ENCODE peak calls at places on chromosomes 6 and 20, in five cellular contexts. B is endodermal cell; N is psoas muscle; O is CD8-positive, alpha-beta T cell; E is RWPE1. R is an unnamed sample.
A peak's percentile ranks its signal among the peaks of the same experiment; 100 is the strongest.

GRCh38 chr6:6751615-6752014 is 163.1 kb downstream of the LY86 start:
- DNase-seq in E (no peak), B (no peak), O (no peak), N (no peak), R (no peak)

GRCh38 chr20:59004763-59005522 is 2.1 kb downstream of the CTSZ start:
- DNase-seq in O (peak; percentile 61), B (peak; percentile 29), E (no peak), N (peak; percentile 73), R (peak; percentile 38)

GRCh38 chr6:28371706-28372451 is 22.1 kb downstream of the ZKSCAN3 start:
- DNase-seq in N (no peak), O (no peak), B (no peak), E (no peak), R (no peak)

GRCh38 chr20:37526238-37526838 is 1.3 kb downstream of the BLCAP start:
- DNase-seq in N (no peak), O (no peak), B (peak; percentile 94), E (peak; percentile 100), R (peak; percentile 19)

GRCh38 chr6:7787137-7787575 is 61.3 kb downstream of the BMP6 start:
- DNase-seq in N (no peak), O (no peak), B (no peak), E (peak; percentile 32), R (no peak)

GRCh38 chr20:63280371-63280770 is 7.8 kb downstream of the ARFGAP1 start:
- DNase-seq in E (no peak), B (no peak), O (no peak), N (no peak), R (no peak)

GRCh38 chr20:57727863-57728262 is 18.0 kb upstream of the PMEPA1 start:
- DNase-seq in E (no peak), O (no peak), B (no peak), N (peak; percentile 4), R (no peak)

GRCh38 chr6:111461860-111462259 is 21.2 kb downstream of the REV3L start:
- DNase-seq in O (no peak), E (no peak), N (no peak), B (no peak), R (no peak)

GRCh38 chr20:7775072-7775471 is 165.2 kb downstream of the HAO1 start:
- DNase-seq in N (no peak), E (no peak), B (no peak), O (no peak), R (no peak)

GRCh38 chr6:144590540-144590939 is 305.4 kb downstream of the UTRN start:
- DNase-seq in B (no peak), E (no peak), O (no peak), N (no peak), R (no peak)

GRCh38 chr20:18524646-18525045 is 16.9 kb downstream of the SEC23B start:
- DNase-seq in N (no peak), E (peak; percentile 44), B (no peak), O (no peak), R (no peak)

GRCh38 chr6:43517503-43518357 is 841 bp downstream of the POLR1C start:
- DNase-seq in E (no peak), B (no peak), O (no peak), N (no peak), R (no peak)

GRCh38 chr6:52089758-52090348 is 2.4 kb upstream of the PKHD1 start:
- DNase-seq in B (no peak), N (no peak), O (peak; percentile 10), E (peak; percentile 70), R (no peak)

GRCh38 chr6:17714879-17715860 is 8.4 kb upstream of the NUP153 start:
- DNase-seq in O (no peak), B (peak; percentile 45), E (peak; percentile 88), N (no peak), R (no peak)

GRCh38 chr6:155014715-155015300 is 19.7 kb downstream of the TIAM2 start:
- DNase-seq in N (no peak), O (no peak), B (no peak), E (no peak), R (no peak)

GRCh38 chr20:16263582-16263981 is 309.7 kb downstream of the KIF16B start:
- DNase-seq in N (no peak), B (no peak), E (no peak), O (no peak), R (no peak)

GRCh38 chr6:112037783-112038216 is 16.1 kb upstream of the CCN6 start:
- DNase-seq in O (peak; percentile 37), B (no peak), E (peak; percentile 67), N (peak; percentile 90), R (no peak)

GRCh38 chr6:85465762-85466161 is 15.9 kb downstream of the NT5E start:
- DNase-seq in N (no peak), B (no peak), E (no peak), O (no peak), R (no peak)

DNA sequence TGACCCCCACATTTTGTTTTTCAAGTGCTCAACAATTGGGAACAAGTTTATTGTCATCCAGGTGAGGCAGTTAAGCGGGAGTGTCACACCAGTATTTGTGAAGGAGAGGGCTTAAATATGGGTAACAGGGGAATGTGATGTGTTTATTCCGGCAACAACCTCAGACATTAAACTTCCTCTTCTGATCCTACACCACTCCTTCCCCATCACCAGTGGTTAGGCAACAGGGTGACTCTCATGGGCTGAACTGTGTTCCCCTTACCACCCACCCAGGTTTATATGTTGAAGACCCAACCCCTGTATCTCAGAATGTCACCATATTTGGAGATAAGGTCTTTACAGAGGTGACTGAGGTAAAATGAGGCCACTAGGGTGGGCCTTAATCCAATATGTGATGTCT is 52.1 kb upstream of the RNF182 start:
- DNase-seq in E (no peak), B (no peak), N (no peak), O (no peak), R (no peak)
- H3K27ac ChIP-seq in E (no peak overlapping the region), B (no peak overlapping the region), N (no peak overlapping the region), O (no peak overlapping the region), R (no peak overlapping the region)

GRCh38 chr6:2738373-2738979 is 12.2 kb downstream of the MYLK4 start:
- DNase-seq in N (no peak), E (peak; percentile 35), O (peak; percentile 61), B (peak; percentile 89), R (peak; percentile 42)
- TF ChIP-seq CTCF in N (peak; percentile 76), E (peak; percentile 76), O (peak; percentile 70), B (peak; percentile 89), R (peak; percentile 65)

GRCh38 chr6:11183761-11184362 is 48.6 kb downstream of the NEDD9 start:
- DNase-seq in B (no peak), N (no peak), O (no peak), E (no peak), R (no peak)

GRCh38 chr6:11179088-11179977 is 53.1 kb downstream of the NEDD9 start:
- DNase-seq in E (no peak), O (no peak), B (peak; percentile 64), N (no peak), R (no peak)

GRCh38 chr6:11185204-11185842 is 47.1 kb downstream of the NEDD9 start:
- DNase-seq in B (peak; percentile 30), N (no peak), E (no peak), O (no peak), R (no peak)

GRCh38 chr6:11179978-11180303 is 52.5 kb downstream of the NEDD9 start:
- DNase-seq in B (no peak), E (no peak), O (no peak), N (no peak), R (no peak)

GRCh38 chr6:11181478-11182136 is 50.9 kb downstream of the NEDD9 start:
- DNase-seq in O (no peak), B (no peak), E (no peak), N (no peak), R (no peak)
- H3K27ac ChIP-seq in O (no peak overlapping the region), B (no peak overlapping the region), E (no peak overlapping the region), N (no peak overlapping the region), R (no peak overlapping the region)

DNA sequence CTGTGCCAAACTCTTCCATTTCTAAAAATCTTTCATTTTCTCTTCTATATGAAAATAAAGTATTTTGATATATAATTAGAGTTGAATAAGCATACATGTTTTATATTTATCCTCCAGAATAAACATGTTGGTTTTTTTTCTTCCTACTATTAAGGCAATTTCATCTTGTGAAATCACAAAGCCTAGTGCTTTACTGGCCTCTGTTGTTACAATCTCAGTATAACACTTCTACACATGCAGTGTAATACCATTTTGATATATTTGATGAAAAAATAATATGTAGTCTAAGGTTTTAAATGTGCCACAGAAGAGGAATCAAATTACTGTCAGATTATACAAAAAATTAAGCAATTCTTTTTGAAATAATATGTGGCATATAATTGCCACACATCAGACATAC is 225.3 kb upstream of the MANEA start:
- DNase-seq in B (no peak), N (no peak), O (no peak), E (no peak), R (no peak)
- TF ChIP-seq CTCF in B (peak; percentile 54), N (no peak), O (no peak), E (no peak), R (no peak)

DNA sequence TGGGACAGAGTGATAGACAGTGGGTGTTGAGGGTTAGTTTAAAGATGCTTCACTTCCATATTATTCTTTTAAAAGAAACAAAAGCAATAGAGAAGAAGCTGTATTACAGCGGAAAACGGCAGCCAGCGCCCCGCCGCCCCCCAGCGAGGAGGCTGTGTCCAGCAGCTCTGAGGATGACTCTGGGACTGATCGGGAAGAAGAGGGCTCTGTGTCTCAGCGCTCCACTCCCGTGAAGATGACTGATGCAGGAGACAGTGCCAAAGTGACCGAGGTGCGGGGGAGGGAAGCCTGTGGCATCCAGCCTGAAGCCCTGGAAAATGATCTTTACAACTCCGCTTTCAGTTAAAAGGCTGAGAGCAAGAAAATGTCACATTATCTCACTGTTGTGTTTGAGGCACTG is 100.2 kb downstream of the FIG4 start:
- DNase-seq in E (no peak), O (no peak), N (no peak), B (peak; percentile 75), R (no peak)
- H3K27ac ChIP-seq in E (no peak overlapping the region), O (no peak overlapping the region), N (no peak overlapping the region), B (no peak overlapping the region), R (no peak overlapping the region)

DNA sequence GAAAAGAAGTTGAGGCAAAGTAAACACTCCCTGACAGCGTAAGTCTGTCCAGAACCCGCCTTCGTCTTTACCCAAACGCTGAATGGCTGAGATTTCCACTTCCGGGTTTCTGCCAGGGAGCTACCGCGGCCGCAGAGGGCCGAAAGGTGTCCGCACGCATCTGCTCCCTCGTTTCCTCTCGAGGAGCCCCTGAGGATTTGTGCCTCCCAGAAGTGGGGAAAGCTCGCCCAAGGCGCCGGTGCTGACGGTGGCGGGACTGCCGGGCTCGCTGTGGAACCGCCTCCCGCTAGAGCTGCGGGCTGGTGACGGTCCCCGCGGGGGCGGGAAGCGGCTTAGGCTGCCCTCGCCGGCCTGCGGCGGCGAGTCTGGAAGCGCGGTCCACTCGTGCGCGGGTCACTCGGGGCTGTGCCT is 1760.2 kb upstream of the DEFB115 start:
- DNase-seq in E (no peak), N (peak; percentile 55), O (no peak), B (no peak), R (peak; percentile 45)
- TF ChIP-seq CTCF in E (no peak), N (no peak), O (no peak), B (no peak), R (no peak)

R was measured in CD4-positive, alpha-beta T cell.